ENCODE peak calls at places on chromosomes 11 and 22, in eight cellular contexts. Z is colonic mucosa, U is heart left ventricle, G is H1, O is MM.1S, L is tibial artery, Q is cardiac muscle cell, M is BE2C. Y is an unnamed sample. For H3K4me1, the result is how much of the 10 kb centered on the place peaks cover.

GRCh38 chr11:133015457-133015856 is 516.8 kb downstream of the OPCML start:
- DNase-seq in M (no peak), Q (no peak), O (no peak), L (no peak), U (no peak), Z (no peak), G (no peak), Y (no peak)

GRCh38 chr11:121657191-121657590 is 204.4 kb upstream of the SORL1-AS1 start:
- DNase-seq in G (no peak), Q (no peak), O (no peak), Z (no peak), L (no peak), U (no peak), M (no peak), Y (no peak)

GRCh38 chr11:280762-281485 is 2.7 kb downstream of the NLRP6 start:
- DNase-seq in M (no peak), L (peak), Q (no peak), G (peak), Z (no peak), O (no peak), U (no peak), Y (no peak)

GRCh38 chr11:127616171-127616570 is 615.6 kb upstream of the KIRREL3 start:
- DNase-seq in M (no peak), U (no peak), Q (no peak), Z (no peak), O (no peak), G (no peak), L (no peak), Y (no peak)

GRCh38 chr11:110565690-110566336 is 136.1 kb downstream of the FDX1 start:
- DNase-seq in L (no peak), U (no peak), Z (no peak), M (no peak), G (no peak), Q (no peak), O (peak), Y (no peak)

GRCh38 chr22:43493297-43493696 is 81.5 kb downstream of the MPPED1 start:
- DNase-seq in Q (no peak), U (no peak), O (no peak), G (no peak), Z (no peak), M (no peak), L (no peak), Y (no peak)

GRCh38 chr22:27896251-27896650 is 22.8 kb downstream of the PITPNB start:
- DNase-seq in L (no peak), Q (no peak), Z (no peak), G (no peak), U (no peak), M (no peak), O (no peak), Y (no peak)

GRCh38 chr11:43278302-43278956 is 33.4 kb upstream of the API5 start:
- DNase-seq in Z (no peak), Q (peak), O (peak), U (no peak), M (peak), G (peak), L (no peak), Y (no peak)

GRCh38 chr11:112963368-112963955 is 2.2 kb downstream of the NCAM1 start:
- DNase-seq in O (no peak), Z (no peak), G (peak), Q (peak), L (no peak), U (no peak), M (peak), Y (no peak)

GRCh38 chr11:27239305-27239942 is 123.6 kb downstream of the CCDC34 start:
- DNase-seq in L (no peak), O (no peak), Q (no peak), Z (no peak), M (no peak), U (peak), G (no peak), Y (no peak)

GRCh38 chr11:73969991-73970800 is 12.4 kb downstream of the UCP2 start:
- DNase-seq in O (no peak), G (no peak), U (no peak), Q (no peak), M (peak), L (no peak), Z (no peak), Y (no peak)

GRCh38 chr11:102318469-102318868 is 1.2 kb downstream of the BIRC3 start:
- DNase-seq in U (no peak), M (no peak), L (no peak), O (peak), Z (no peak), G (no peak), Q (no peak), Y (no peak)

GRCh38 chr11:30583505-30584280 is 2.5 kb downstream of the MPPED2 start:
- DNase-seq in O (no peak), L (peak), G (peak), Q (peak), U (peak), M (no peak), Z (no peak), Y (no peak)

GRCh38 chr11:57476883-57477506 is 16.7 kb downstream of the RTN4RL2 start:
- DNase-seq in U (peak), L (no peak), G (peak), Z (peak), Q (peak), O (peak), M (peak), Y (no peak)

GRCh38 chr22:40855104-40855959 is 1.1 kb downstream of the ST13 start:
- DNase-seq in Z (no peak), Q (no peak), U (no peak), L (no peak), G (no peak), M (no peak), O (no peak), Y (no peak)

GRCh38 chr22:40323681-40324083 is 22.6 kb upstream of the ADSL start:
- DNase-seq in G (no peak), Z (no peak), Q (no peak), U (no peak), L (no peak), M (no peak), O (no peak), Y (no peak)

GRCh38 chr11:45145421-45146071 is 893 bp upstream of the PRDM11 start:
- DNase-seq in G (peak), M (no peak), Z (peak), L (peak), Q (peak), U (no peak), O (no peak), Y (no peak)

GRCh38 chr11:20357150-20357549 is 6.4 kb upstream of the HTATIP2 start:
- DNase-seq in O (no peak), L (no peak), U (no peak), G (no peak), Z (no peak), M (no peak), Q (no peak), Y (no peak)

GRCh38 chr11:68683952-68684384 is 376 bp upstream of the GAL start:
- DNase-seq in M (no peak), O (no peak), Z (no peak), Q (no peak), U (no peak), L (no peak), G (no peak), Y (no peak)

GRCh38 chr11:65558785-65559509 is 788 bp upstream of the LTBP3 start:
- DNase-seq in G (no peak), M (no peak), L (peak), O (no peak), U (peak), Z (peak), Q (no peak), Y (no peak)

GRCh38 chr11:3204141-3205015 is 14.2 kb downstream of the MRGPRG start:
- DNase-seq in M (no peak), G (no peak), L (no peak), Q (no peak), Z (no peak), U (no peak), O (no peak), Y (no peak)

GRCh38 chr11:7911011-7911410 is 20.1 kb downstream of the OR10A6 start:
- DNase-seq in U (no peak), G (no peak), Z (no peak), M (no peak), Q (no peak), O (no peak), L (no peak), Y (no peak)

GRCh38 chr11:3807856-3808845 is at the start of gene PGAP2:
- DNase-seq in Z (peak), Q (peak), G (peak), L (peak), O (peak), U (peak), M (peak), Y (no peak)

GRCh38 chr11:8006349-8006977 is 19.3 kb downstream of the EIF3F start:
- DNase-seq in Z (peak), M (peak), O (peak), Q (peak), G (peak), U (peak), L (no peak), Y (no peak)

GRCh38 chr22:37285937-37286336 is 3.6 kb downstream of the CYTH4 start:
- DNase-seq in Q (no peak), L (no peak), M (no peak), O (no peak), Z (no peak), G (no peak), U (no peak), Y (no peak)
- H3K4me1 ChIP-seq in Q (under half), L (under half), M (under half), O (under half), Z (under half), G (under half), U (under half), Y (under half)

GRCh38 chr11:67434395-67434881 is 3.0 kb downstream of the PTPRCAP start:
- DNase-seq in O (no peak), L (no peak), Z (no peak), G (no peak), U (no peak), Q (no peak), M (no peak), Y (no peak)

GRCh38 chr11:67436459-67437081 is 912 bp downstream of the PTPRCAP start:
- DNase-seq in O (no peak), G (peak), U (no peak), L (peak), Z (no peak), Q (no peak), M (peak), Y (no peak)

GRCh38 chr11:67437082-67437821 is at the start of gene PTPRCAP:
- DNase-seq in L (no peak), G (no peak), Z (no peak), U (no peak), M (no peak), O (no peak), Q (no peak), Y (no peak)

GRCh38 chr11:67435031-67435726 is 2.3 kb downstream of the PTPRCAP start:
- DNase-seq in Q (no peak), G (no peak), Z (no peak), L (no peak), O (no peak), M (no peak), U (no peak), Y (no peak)

DNA sequence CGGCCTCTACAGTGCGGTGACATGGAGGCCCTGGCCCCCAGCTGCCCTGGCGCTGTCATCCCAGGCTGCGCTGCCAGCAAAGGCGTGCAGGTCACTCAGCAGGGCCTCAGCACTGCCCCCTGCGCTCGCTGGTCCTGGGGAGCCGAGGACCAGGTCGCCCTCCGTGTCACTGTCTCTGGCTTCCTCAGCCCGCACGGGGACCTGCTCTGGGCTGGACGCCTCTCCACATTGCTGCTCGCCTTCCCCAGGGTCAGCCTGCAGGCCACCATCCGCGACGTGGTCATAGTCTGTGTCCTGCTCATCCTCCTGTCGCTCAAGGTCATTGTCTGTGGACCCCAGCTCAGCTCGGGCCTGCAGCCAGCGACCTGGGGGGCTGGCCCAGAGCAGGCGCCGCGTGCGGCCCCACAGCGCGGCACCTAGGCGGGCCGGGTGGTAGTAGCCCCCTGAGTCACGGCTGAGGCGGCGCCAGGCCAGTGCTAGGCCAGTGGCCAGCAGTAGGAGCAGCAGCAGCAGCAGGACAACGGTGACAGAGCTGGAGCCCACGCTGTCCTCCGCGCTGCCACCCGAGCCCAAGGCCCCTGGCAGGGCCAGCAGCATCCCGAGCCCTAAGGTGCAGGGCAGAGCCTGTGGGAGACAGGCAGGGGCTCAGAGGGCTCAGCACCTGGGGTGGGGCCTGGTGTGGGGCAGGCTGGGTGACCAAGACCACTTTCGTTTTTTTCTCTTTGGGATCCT is 1.6 kb downstream of the PTPRCAP start:
- DNase-seq in L (peak), U (no peak), O (no peak), Q (no peak), Z (no peak), G (no peak), M (no peak), Y (no peak)
- H3K4me3 ChIP-seq in L (no peak), U (no peak), O (no peak), Q (no peak), Z (peak), G (no peak), M (no peak), Y (peak)

DNA sequence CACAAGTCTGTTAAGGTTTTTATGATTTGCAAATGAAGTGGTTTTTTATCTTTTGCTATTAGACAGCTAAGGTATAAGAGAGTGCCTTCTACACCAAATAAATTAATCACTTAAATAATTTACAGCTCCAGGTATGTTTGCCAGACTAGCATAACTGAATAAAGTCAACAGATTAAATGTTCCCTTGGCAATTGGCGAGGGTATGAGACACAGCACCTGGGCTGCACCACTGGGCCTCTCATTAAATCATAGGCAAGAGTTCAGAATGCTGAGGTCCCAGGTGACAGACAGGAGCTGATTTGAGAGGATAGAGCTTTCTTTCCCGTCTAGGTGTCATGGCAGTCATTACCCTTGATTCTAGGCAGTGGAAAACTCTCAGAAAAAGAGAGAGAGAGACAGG is 62.6 kb upstream of the WT1 start:
- DNase-seq in G (no peak), O (no peak), Q (no peak), L (no peak), U (no peak), Z (no peak), M (no peak), Y (no peak)
- TF ChIP-seq CTCF in G (no peak), O (no peak), Q (no peak), L (no peak), U (no peak), Z (no peak), M (no peak), Y (no peak)

DNA sequence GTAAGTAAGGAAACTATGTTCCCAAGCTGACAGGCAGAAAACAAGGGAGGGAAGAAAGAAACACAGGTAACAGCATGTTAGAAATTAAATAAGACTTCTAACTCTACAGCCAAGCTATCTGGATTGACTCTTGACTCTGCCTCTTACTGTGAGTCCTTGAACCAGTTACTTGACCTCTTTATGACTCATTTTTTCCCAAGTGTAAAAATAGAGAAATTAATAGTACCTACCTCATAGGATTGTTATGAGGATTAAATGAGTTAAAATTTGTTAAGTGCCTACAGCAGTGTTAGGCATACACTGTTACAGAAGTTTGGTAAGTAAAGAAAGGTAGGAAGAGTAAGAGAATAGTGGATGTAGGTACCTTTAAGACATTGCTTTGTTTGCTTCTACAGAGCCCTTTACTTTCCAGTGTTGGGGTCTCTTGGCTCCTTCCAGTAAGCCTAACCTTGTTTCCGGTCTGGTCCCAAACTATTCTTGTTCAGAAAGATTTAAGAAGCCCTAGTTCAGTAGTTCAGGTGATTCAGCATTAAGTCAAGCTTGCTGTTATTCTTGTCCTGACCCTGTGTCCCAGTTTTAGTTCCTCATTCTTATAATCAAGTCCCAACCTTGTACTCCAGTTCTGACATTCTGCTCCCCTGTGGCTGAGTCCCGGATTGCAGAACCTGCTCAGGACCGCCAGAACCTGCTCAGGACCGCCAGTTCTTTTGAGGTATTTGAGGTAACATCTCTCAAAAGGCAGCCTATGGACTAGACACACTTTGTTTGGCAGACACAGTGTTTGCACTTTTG is 963.4 kb upstream of the CCDC90B start:
- DNase-seq in Z (no peak), G (no peak), Q (no peak), M (no peak), O (no peak), U (no peak), L (no peak), Y (no peak)
- H3K4me1 ChIP-seq in Z (under half), G (under half), Q (under half), M (under half), O (under half), U (under half), L (half or more), Y (under half)

GRCh38 chr22:19730662-19731360 is 7.5 kb downstream of the GP1BB start:
- DNase-seq in Z (peak), L (peak), Q (peak), U (peak), O (peak), M (peak), G (peak), Y (no peak)
- H3K4me3 ChIP-seq in Z (peak), L (peak), Q (peak), U (peak), O (peak), M (peak), G (peak), Y (peak)

GRCh38 chr11:72598901-72599300 is 75.3 kb downstream of the PDE2A start:
- DNase-seq in O (no peak), Q (peak), G (peak), M (peak), Z (peak), U (peak), L (no peak), Y (no peak)

GRCh38 chr11:72598466-72598865 is 75.8 kb downstream of the PDE2A start:
- DNase-seq in L (no peak), U (no peak), Q (no peak), G (no peak), O (no peak), Z (no peak), M (no peak), Y (no peak)

GRCh38 chr11:72602250-72602904 is 71.8 kb downstream of the PDE2A start:
- DNase-seq in M (no peak), Q (no peak), G (no peak), L (no peak), Z (no peak), O (no peak), U (no peak), Y (no peak)

GRCh38 chr11:72600557-72600956 is 73.7 kb downstream of the PDE2A start:
- DNase-seq in G (no peak), Q (no peak), M (no peak), O (no peak), U (no peak), L (no peak), Z (no peak), Y (no peak)

GRCh38 chr11:72599325-72600117 is 74.7 kb downstream of the PDE2A start:
- DNase-seq in L (no peak), Q (no peak), M (no peak), G (no peak), Z (no peak), O (no peak), U (no peak), Y (no peak)
- TF ChIP-seq CTCF in L (no peak), Q (no peak), M (no peak), G (peak), Z (no peak), O (no peak), U (no peak), Y (no peak)

GRCh38 chr11:62831520-62832345 is at the start of gene STX5:
- DNase-seq in O (peak), G (peak), U (peak), M (peak), Z (peak), Q (peak), L (peak), Y (peak)

GRCh38 chr11:62835336-62835735 is 2.7 kb upstream of the TEX54 start:
- DNase-seq in O (no peak), Q (no peak), M (no peak), U (no peak), Z (no peak), G (no peak), L (no peak), Y (no peak)

GRCh38 chr11:62832346-62833234 is at the start of gene TEX54:
- DNase-seq in O (no peak), L (peak), Q (no peak), M (peak), Z (peak), U (peak), G (no peak), Y (no peak)

DNA sequence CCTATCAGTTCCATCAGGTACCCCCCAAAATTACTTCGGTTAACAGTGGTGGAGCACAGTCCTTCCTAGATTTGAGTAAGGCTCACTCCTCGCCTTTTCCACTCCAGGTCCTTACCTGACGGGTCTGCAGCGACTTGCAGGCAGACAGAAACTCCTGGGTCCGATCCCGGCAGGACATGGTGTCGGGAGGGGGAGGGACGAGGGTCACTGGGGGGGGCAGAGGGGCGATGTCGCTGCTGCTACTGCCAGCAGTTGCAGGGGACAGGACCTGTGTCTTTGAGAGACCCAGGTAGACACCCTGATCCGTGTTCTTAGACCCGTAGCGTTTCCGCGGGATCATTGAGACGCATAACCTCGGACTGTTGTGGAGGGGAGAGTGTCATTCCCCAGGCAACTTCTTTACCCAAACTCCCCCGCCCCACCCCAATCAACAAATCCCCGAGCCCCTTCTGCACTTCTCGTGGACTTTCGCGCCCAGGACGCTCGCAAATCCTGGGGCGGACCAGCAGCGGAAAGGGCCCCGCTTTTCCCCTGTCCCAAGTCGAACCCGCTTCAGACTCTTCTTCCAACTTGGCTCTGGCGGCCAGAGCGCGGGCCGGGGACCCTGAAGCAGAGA is 839 bp downstream of the STX5 start:
- DNase-seq in G (no peak), L (no peak), M (peak), Z (no peak), O (no peak), Q (peak), U (no peak), Y (no peak)
- H3K4me1 ChIP-seq in G (under half), L (half or more), M (under half), Z (under half), O (under half), Q (under half), U (under half), Y (under half)

GRCh38 chr11:119258983-119259382 is 52.8 kb downstream of the CBL start:
- DNase-seq in Q (no peak), M (no peak), Z (no peak), L (no peak), O (no peak), U (no peak), G (no peak), Y (no peak)
- H3K4me3 ChIP-seq in Q (no peak), M (no peak), Z (no peak), L (no peak), O (no peak), U (no peak), G (no peak), Y (no peak)